ENCODE peak calls at places on chromosomes 12 and 14, in five cellular contexts. One of them, this sample, is unnamed.

GRCh38 chr14:90815817-90816662 is at the start of gene TTC7B:
- DNase-seq in naive thymus-derived CD4-positive, alpha-beta T cell: no peak
- DNase-seq in A549: no peak
- DNase-seq in CD4-positive, alpha-beta memory T cell: peak
- DNase-seq in DND-41: peak
- DNase-seq in this sample: no peak

GRCh38 chr12:131132118-131132892 is 178.6 kb downstream of the ADGRD1 start:
- DNase-seq in naive thymus-derived CD4-positive, alpha-beta T cell: peak
- DNase-seq in A549: peak
- DNase-seq in CD4-positive, alpha-beta memory T cell: peak
- DNase-seq in DND-41: peak
- DNase-seq in this sample: peak

GRCh38 chr14:96486705-96487104 is 15.5 kb upstream of the PAPOLA start:
- DNase-seq in naive thymus-derived CD4-positive, alpha-beta T cell: no peak
- DNase-seq in A549: no peak
- DNase-seq in CD4-positive, alpha-beta memory T cell: no peak
- DNase-seq in DND-41: no peak
- DNase-seq in this sample: no peak

GRCh38 chr14:23183479-23183878 is at the start of gene SLC7A8:
- DNase-seq in naive thymus-derived CD4-positive, alpha-beta T cell: no peak
- DNase-seq in A549: no peak
- DNase-seq in CD4-positive, alpha-beta memory T cell: no peak
- DNase-seq in DND-41: no peak
- DNase-seq in this sample: no peak

GRCh38 chr14:56524971-56525677 is 54.5 kb upstream of the TMEM260 start:
- DNase-seq in naive thymus-derived CD4-positive, alpha-beta T cell: no peak
- DNase-seq in A549: no peak
- DNase-seq in CD4-positive, alpha-beta memory T cell: no peak
- DNase-seq in DND-41: no peak
- DNase-seq in this sample: no peak

GRCh38 chr12:109880049-109880931 is at the start of gene GLTP:
- DNase-seq in naive thymus-derived CD4-positive, alpha-beta T cell: peak
- DNase-seq in A549: peak
- DNase-seq in CD4-positive, alpha-beta memory T cell: peak
- DNase-seq in DND-41: peak
- DNase-seq in this sample: peak

GRCh38 chr14:102917469-102918211 is 4.8 kb upstream of the AMN start:
- DNase-seq in naive thymus-derived CD4-positive, alpha-beta T cell: no peak
- DNase-seq in A549: peak
- DNase-seq in CD4-positive, alpha-beta memory T cell: peak
- DNase-seq in DND-41: peak
- DNase-seq in this sample: peak

GRCh38 chr12:57239587-57240068 is 10.1 kb downstream of the SHMT2 start:
- DNase-seq in naive thymus-derived CD4-positive, alpha-beta T cell: no peak
- DNase-seq in A549: no peak
- DNase-seq in CD4-positive, alpha-beta memory T cell: no peak
- DNase-seq in DND-41: no peak
- DNase-seq in this sample: no peak

GRCh38 chr12:3173008-3173553 is 95.9 kb downstream of the TSPAN9 start:
- DNase-seq in naive thymus-derived CD4-positive, alpha-beta T cell: no peak
- DNase-seq in A549: no peak
- DNase-seq in CD4-positive, alpha-beta memory T cell: no peak
- DNase-seq in DND-41: no peak
- DNase-seq in this sample: no peak

GRCh38 chr12:12822886-12823285 is 9.7 kb downstream of the DDX47 start:
- DNase-seq in naive thymus-derived CD4-positive, alpha-beta T cell: no peak
- DNase-seq in A549: no peak
- DNase-seq in CD4-positive, alpha-beta memory T cell: no peak
- DNase-seq in DND-41: no peak
- DNase-seq in this sample: no peak

GRCh38 chr12:131929530-131930456 is 717 bp downstream of the PUS1 start:
- DNase-seq in naive thymus-derived CD4-positive, alpha-beta T cell: no peak
- DNase-seq in A549: peak
- DNase-seq in CD4-positive, alpha-beta memory T cell: peak
- DNase-seq in DND-41: peak
- DNase-seq in this sample: peak

GRCh38 chr12:115452751-115453281 is 768.8 kb upstream of the TBX3 start:
- DNase-seq in naive thymus-derived CD4-positive, alpha-beta T cell: no peak
- DNase-seq in A549: no peak
- DNase-seq in CD4-positive, alpha-beta memory T cell: no peak
- DNase-seq in DND-41: no peak
- DNase-seq in this sample: no peak

GRCh38 chr14:50601405-50601804 is 41.5 kb downstream of the ATL1 start:
- DNase-seq in naive thymus-derived CD4-positive, alpha-beta T cell: no peak
- DNase-seq in A549: peak
- DNase-seq in CD4-positive, alpha-beta memory T cell: no peak
- DNase-seq in DND-41: no peak
- DNase-seq in this sample: no peak

GRCh38 chr12:9724023-9724422 is 8.9 kb downstream of the CLECL1 start:
- DNase-seq in naive thymus-derived CD4-positive, alpha-beta T cell: no peak
- DNase-seq in A549: no peak
- DNase-seq in CD4-positive, alpha-beta memory T cell: no peak
- DNase-seq in DND-41: no peak
- DNase-seq in this sample: no peak

GRCh38 chr12:52419656-52420055 is 13.5 kb upstream of the KRT82 start:
- DNase-seq in naive thymus-derived CD4-positive, alpha-beta T cell: no peak
- DNase-seq in A549: no peak
- DNase-seq in CD4-positive, alpha-beta memory T cell: no peak
- DNase-seq in DND-41: no peak
- DNase-seq in this sample: no peak

GRCh38 chr12:24482882-24483604 is 465.9 kb downstream of the BCAT1 start:
- DNase-seq in naive thymus-derived CD4-positive, alpha-beta T cell: no peak
- DNase-seq in A549: no peak
- DNase-seq in CD4-positive, alpha-beta memory T cell: no peak
- DNase-seq in DND-41: no peak
- DNase-seq in this sample: no peak

GRCh38 chr12:40137252-40137651 is 31.4 kb upstream of the SLC2A13 start:
- DNase-seq in naive thymus-derived CD4-positive, alpha-beta T cell: no peak
- DNase-seq in A549: no peak
- DNase-seq in CD4-positive, alpha-beta memory T cell: peak
- DNase-seq in DND-41: no peak
- DNase-seq in this sample: no peak

GRCh38 chr12:104886418-104887401 is 71.4 kb downstream of the SLC41A2 start:
- DNase-seq in naive thymus-derived CD4-positive, alpha-beta T cell: no peak
- DNase-seq in A549: no peak
- DNase-seq in CD4-positive, alpha-beta memory T cell: no peak
- DNase-seq in DND-41: no peak
- DNase-seq in this sample: no peak

GRCh38 chr12:1797011-1797901 is 23.1 kb upstream of the LRTM2 start:
- DNase-seq in naive thymus-derived CD4-positive, alpha-beta T cell: peak
- DNase-seq in A549: no peak
- DNase-seq in CD4-positive, alpha-beta memory T cell: peak
- DNase-seq in DND-41: no peak
- DNase-seq in this sample: peak

GRCh38 chr12:55688716-55689655 is 18.7 kb downstream of the ITGA7 start:
- DNase-seq in naive thymus-derived CD4-positive, alpha-beta T cell: no peak
- DNase-seq in A549: no peak
- DNase-seq in CD4-positive, alpha-beta memory T cell: no peak
- DNase-seq in DND-41: no peak
- DNase-seq in this sample: peak

GRCh38 chr14:94344389-94344788 is 21.3 kb upstream of the SERPINA6 start:
- DNase-seq in naive thymus-derived CD4-positive, alpha-beta T cell: no peak
- DNase-seq in A549: no peak
- DNase-seq in CD4-positive, alpha-beta memory T cell: no peak
- DNase-seq in DND-41: no peak
- DNase-seq in this sample: no peak

GRCh38 chr12:6752181-6752930 is 585 bp downstream of the MLF2 start:
- DNase-seq in naive thymus-derived CD4-positive, alpha-beta T cell: no peak
- DNase-seq in A549: peak
- DNase-seq in CD4-positive, alpha-beta memory T cell: no peak
- DNase-seq in DND-41: peak
- DNase-seq in this sample: no peak

GRCh38 chr12:62210422-62210821 is 49.8 kb upstream of the USP15 start:
- DNase-seq in naive thymus-derived CD4-positive, alpha-beta T cell: no peak
- DNase-seq in A549: peak
- DNase-seq in CD4-positive, alpha-beta memory T cell: peak
- DNase-seq in DND-41: peak
- DNase-seq in this sample: no peak

GRCh38 chr14:35419429-35419841 is 14.9 kb upstream of the NFKBIA start:
- DNase-seq in naive thymus-derived CD4-positive, alpha-beta T cell: no peak
- DNase-seq in A549: no peak
- DNase-seq in CD4-positive, alpha-beta memory T cell: no peak
- DNase-seq in DND-41: no peak
- DNase-seq in this sample: no peak
- H3K4me3 ChIP-seq in naive thymus-derived CD4-positive, alpha-beta T cell: no peak
- H3K4me3 ChIP-seq in A549: no peak
- H3K4me3 ChIP-seq in CD4-positive, alpha-beta memory T cell: no peak
- H3K4me3 ChIP-seq in DND-41: no peak
- H3K4me3 ChIP-seq in this sample: no peak

DNA sequence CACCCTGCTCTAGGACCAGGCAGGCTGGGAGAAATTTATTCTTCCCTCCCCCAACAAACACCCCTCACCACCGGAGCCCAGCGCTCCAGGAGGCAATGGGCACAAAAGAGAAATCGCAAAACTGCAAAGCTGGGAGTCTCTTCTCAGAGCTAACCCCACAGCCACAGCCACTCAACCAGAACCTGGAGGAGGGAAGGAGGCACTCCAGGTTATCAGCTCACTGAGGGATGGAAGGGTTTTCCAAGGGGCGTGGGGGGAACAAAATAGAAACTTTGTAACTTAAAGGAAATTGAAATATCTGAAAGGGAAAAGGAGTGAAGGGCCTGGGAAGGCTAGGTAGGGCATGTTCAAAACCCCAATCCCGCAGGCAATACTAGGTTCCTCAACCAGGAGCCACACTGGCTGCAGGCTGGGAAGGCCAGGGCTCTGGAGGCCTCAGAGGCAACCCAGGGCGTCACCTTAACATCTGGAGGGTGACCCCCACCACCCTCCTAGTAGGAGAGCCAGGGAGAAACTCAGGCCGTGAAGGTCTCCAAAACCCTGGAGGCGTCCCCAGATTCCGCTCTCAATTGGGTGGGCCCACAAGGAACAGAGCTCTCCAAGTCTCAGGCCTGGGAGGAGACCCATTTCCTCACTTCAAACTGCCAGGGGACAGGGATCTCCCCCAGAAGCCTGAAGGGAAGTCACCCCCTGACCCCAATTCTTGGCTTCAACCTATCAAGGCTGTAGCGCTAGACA is 3.2 kb downstream of the KDM2B start:
- DNase-seq in naive thymus-derived CD4-positive, alpha-beta T cell: no peak
- DNase-seq in A549: no peak
- DNase-seq in CD4-positive, alpha-beta memory T cell: no peak
- DNase-seq in DND-41: no peak
- DNase-seq in this sample: no peak
- H3K4me3 ChIP-seq in naive thymus-derived CD4-positive, alpha-beta T cell: no peak
- H3K4me3 ChIP-seq in A549: no peak
- H3K4me3 ChIP-seq in CD4-positive, alpha-beta memory T cell: peak
- H3K4me3 ChIP-seq in DND-41: peak
- H3K4me3 ChIP-seq in this sample: no peak

DNA sequence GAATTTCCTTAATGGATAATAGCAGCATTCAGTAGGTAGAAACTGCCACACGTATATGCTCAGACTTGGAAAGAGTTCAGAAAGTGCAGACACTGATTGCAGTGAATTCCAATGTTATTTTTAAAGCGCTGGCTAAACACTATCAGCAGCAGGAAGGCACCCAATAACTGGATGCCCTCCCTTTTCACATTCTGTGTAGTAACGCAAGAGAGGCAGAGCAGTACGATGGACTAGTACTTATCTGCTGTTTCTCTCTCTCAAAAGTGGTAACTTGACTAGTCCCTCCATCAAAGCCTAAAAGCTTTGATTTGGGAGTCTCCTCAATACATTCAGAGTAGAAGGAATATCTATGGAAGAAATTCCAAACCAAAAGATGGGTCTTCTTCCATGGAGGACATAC is 791.0 kb downstream of the TMTC2 start:
- DNase-seq in naive thymus-derived CD4-positive, alpha-beta T cell: no peak
- DNase-seq in A549: no peak
- DNase-seq in CD4-positive, alpha-beta memory T cell: no peak
- DNase-seq in DND-41: no peak
- DNase-seq in this sample: no peak
- H3K4me3 ChIP-seq in naive thymus-derived CD4-positive, alpha-beta T cell: no peak
- H3K4me3 ChIP-seq in A549: no peak
- H3K4me3 ChIP-seq in CD4-positive, alpha-beta memory T cell: no peak
- H3K4me3 ChIP-seq in DND-41: no peak
- H3K4me3 ChIP-seq in this sample: no peak

DNA sequence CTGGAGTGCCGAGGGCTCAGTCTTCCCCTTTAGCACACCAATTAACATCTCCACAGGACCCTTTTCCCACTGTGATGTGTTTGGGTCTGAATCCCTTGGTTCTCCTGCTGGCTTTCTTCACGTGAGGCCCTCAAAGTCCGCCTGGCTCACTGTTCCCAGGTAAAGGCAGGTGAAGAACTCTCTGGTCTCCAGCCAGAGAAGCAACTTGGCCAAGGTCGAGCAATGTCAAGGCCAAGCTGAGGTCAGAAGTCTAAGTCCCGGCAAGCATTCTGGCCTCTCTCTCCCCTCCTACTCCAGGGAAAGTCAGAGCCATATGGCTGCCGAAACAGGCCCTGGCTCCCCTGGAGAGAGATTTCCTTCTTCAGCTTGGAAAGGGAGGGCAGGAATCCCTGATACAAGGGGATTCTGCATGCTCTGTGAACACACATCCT is 61.4 kb upstream of the ESRRB start:
- DNase-seq in naive thymus-derived CD4-positive, alpha-beta T cell: no peak
- DNase-seq in A549: no peak
- DNase-seq in CD4-positive, alpha-beta memory T cell: no peak
- DNase-seq in DND-41: no peak
- DNase-seq in this sample: no peak
- H3K4me3 ChIP-seq in naive thymus-derived CD4-positive, alpha-beta T cell: no peak
- H3K4me3 ChIP-seq in A549: no peak
- H3K4me3 ChIP-seq in CD4-positive, alpha-beta memory T cell: no peak
- H3K4me3 ChIP-seq in DND-41: no peak
- H3K4me3 ChIP-seq in this sample: no peak

GRCh38 chr14:36570065-36570464 is 12.3 kb downstream of the NKX2-8 start:
- DNase-seq in naive thymus-derived CD4-positive, alpha-beta T cell: no peak
- DNase-seq in A549: no peak
- DNase-seq in CD4-positive, alpha-beta memory T cell: no peak
- DNase-seq in DND-41: no peak
- DNase-seq in this sample: no peak
- H3K4me3 ChIP-seq in naive thymus-derived CD4-positive, alpha-beta T cell: no peak
- H3K4me3 ChIP-seq in A549: no peak
- H3K4me3 ChIP-seq in CD4-positive, alpha-beta memory T cell: no peak
- H3K4me3 ChIP-seq in DND-41: no peak
- H3K4me3 ChIP-seq in this sample: no peak

GRCh38 chr12:65925626-65926025 is 101.3 kb downstream of the HMGA2 start:
- DNase-seq in naive thymus-derived CD4-positive, alpha-beta T cell: no peak
- DNase-seq in A549: no peak
- DNase-seq in CD4-positive, alpha-beta memory T cell: no peak
- DNase-seq in DND-41: no peak
- DNase-seq in this sample: no peak

GRCh38 chr12:65930114-65930828 is 106.0 kb downstream of the HMGA2 start:
- DNase-seq in naive thymus-derived CD4-positive, alpha-beta T cell: no peak
- DNase-seq in A549: no peak
- DNase-seq in CD4-positive, alpha-beta memory T cell: no peak
- DNase-seq in DND-41: no peak
- DNase-seq in this sample: no peak

GRCh38 chr12:65929641-65930040 is 105.4 kb downstream of the HMGA2 start:
- DNase-seq in naive thymus-derived CD4-positive, alpha-beta T cell: no peak
- DNase-seq in A549: no peak
- DNase-seq in CD4-positive, alpha-beta memory T cell: no peak
- DNase-seq in DND-41: no peak
- DNase-seq in this sample: no peak

GRCh38 chr12:65923228-65923627 is 98.9 kb downstream of the HMGA2 start:
- DNase-seq in naive thymus-derived CD4-positive, alpha-beta T cell: no peak
- DNase-seq in A549: no peak
- DNase-seq in CD4-positive, alpha-beta memory T cell: no peak
- DNase-seq in DND-41: no peak
- DNase-seq in this sample: no peak

GRCh38 chr12:65926119-65927004 is 102.1 kb downstream of the HMGA2 start:
- DNase-seq in naive thymus-derived CD4-positive, alpha-beta T cell: no peak
- DNase-seq in A549: no peak
- DNase-seq in CD4-positive, alpha-beta memory T cell: no peak
- DNase-seq in DND-41: no peak
- DNase-seq in this sample: no peak
- H3K4me3 ChIP-seq in naive thymus-derived CD4-positive, alpha-beta T cell: no peak
- H3K4me3 ChIP-seq in A549: no peak
- H3K4me3 ChIP-seq in CD4-positive, alpha-beta memory T cell: no peak
- H3K4me3 ChIP-seq in DND-41: no peak
- H3K4me3 ChIP-seq in this sample: no peak